ENCODE peak calls at places on chromosome 18, in nine cellular contexts. D is NCI-H1436, M is GM18507, C is transverse colon, Z is NCI-H2081, Y is dermis microvascular lymphatic vessel endothelial cell, H is non-pigmented ciliary epithelial cell, O is COR-L47, T is BJ. N is an unnamed sample.

GRCh38 chr18:63192171-63192884 is 127.2 kb downstream of the BCL2 start:
- DNase-seq in D (no peak), M (no peak), C (no peak), Z (no peak), Y (no peak), H (no peak), O (no peak), T (no peak), N (no peak)

GRCh38 chr18:25669741-25670140 is 317.8 kb upstream of the ZNF521 start:
- DNase-seq in D (no peak), M (no peak), C (no peak), Z (no peak), Y (peak), H (no peak), O (no peak), T (no peak), N (peak)

GRCh38 chr18:79965119-79965902 is 868 bp downstream of the HSBP1L1 start:
- DNase-seq in D (no peak), M (no peak), C (peak), Z (no peak), Y (peak), H (no peak), O (no peak), T (no peak), N (peak)

GRCh38 chr18:27954226-27954625 is 222.7 kb downstream of the CDH2 start:
- DNase-seq in D (no peak), M (no peak), C (no peak), Z (no peak), Y (no peak), H (peak), O (no peak), T (no peak), N (peak)

GRCh38 chr18:79664525-79665125 is 15.0 kb upstream of the CTDP1 start:
- DNase-seq in D (no peak), M (no peak), C (no peak), Z (no peak), Y (no peak), H (no peak), O (no peak), T (peak), N (peak)

GRCh38 chr18:11871501-11871900 is 20.3 kb downstream of the CHMP1B start:
- DNase-seq in D (no peak), M (no peak), C (no peak), Z (no peak), Y (no peak), H (no peak), O (no peak), T (no peak), N (no peak)

GRCh38 chr18:46680784-46681695 is 24.0 kb upstream of the LOXHD1 start:
- DNase-seq in D (no peak), M (no peak), C (no peak), Z (no peak), Y (no peak), H (no peak), O (no peak), T (no peak), N (no peak)

GRCh38 chr18:37778417-37779165 is 213.0 kb upstream of the CELF4 start:
- DNase-seq in D (peak), M (peak), C (peak), Z (peak), Y (peak), H (no peak), O (peak), T (no peak), N (peak)

GRCh38 chr18:30457156-30457555 is 585.4 kb downstream of the DSC3 start:
- DNase-seq in D (no peak), M (no peak), C (no peak), Z (no peak), Y (no peak), H (no peak), O (no peak), T (no peak), N (no peak)

GRCh38 chr18:33577688-33578370 is at the start of gene ASXL3:
- DNase-seq in D (peak), M (no peak), C (peak), Z (peak), Y (peak), H (no peak), O (peak), T (no peak), N (no peak)

GRCh38 chr18:69948919-69949537 is 1.4 kb upstream of the CD226 start:
- DNase-seq in D (no peak), M (no peak), C (peak), Z (no peak), Y (peak), H (no peak), O (no peak), T (peak), N (no peak)

GRCh38 chr18:78689606-78690005 is 290.0 kb upstream of the SALL3 start:
- DNase-seq in D (no peak), M (no peak), C (no peak), Z (no peak), Y (no peak), H (no peak), O (no peak), T (no peak), N (no peak)

GRCh38 chr18:12093520-12094257 is at the start of gene ANKRD62:
- DNase-seq in D (no peak), M (no peak), C (no peak), Z (no peak), Y (no peak), H (no peak), O (no peak), T (no peak), N (no peak)

GRCh38 chr18:61581578-61582204 is 248.5 kb downstream of the CDH20 start:
- DNase-seq in D (peak), M (peak), C (peak), Z (peak), Y (peak), H (no peak), O (peak), T (no peak), N (peak)

GRCh38 chr18:27118964-27119363 is 66.1 kb downstream of the CHST9 start:
- DNase-seq in D (no peak), M (no peak), C (no peak), Z (no peak), Y (no peak), H (no peak), O (no peak), T (no peak), N (no peak)

GRCh38 chr18:47737956-47738355 is 192.5 kb downstream of the SMAD2 start:
- DNase-seq in D (no peak), M (no peak), C (no peak), Z (no peak), Y (no peak), H (no peak), O (no peak), T (no peak), N (no peak)

GRCh38 chr18:2606335-2606734 is 35.0 kb downstream of the NDC80 start:
- DNase-seq in D (no peak), M (no peak), C (no peak), Z (no peak), Y (peak), H (no peak), O (no peak), T (no peak), N (no peak)

GRCh38 chr18:46097853-46098615 is at the start of gene ATP5F1A:
- DNase-seq in D (peak), M (peak), C (peak), Z (peak), Y (peak), H (peak), O (peak), T (no peak), N (peak)

GRCh38 chr18:61887838-61888237 is 5.0 kb downstream of the RNF152 start:
- DNase-seq in D (no peak), M (no peak), C (no peak), Z (no peak), Y (no peak), H (no peak), O (no peak), T (no peak), N (no peak)

N was measured in AG10803.